ENCODE peak calls at places on chromosome 14, in five cellular contexts. A is NCI-H1694, M is SK-MEL-5, B is NCI-H460, F is NCI-H1048. R is an unnamed sample.

GRCh38 chr14:89378119-89378518 is 38.9 kb downstream of the FOXN3 start:
- DNase-seq in A (no peak), M (no peak), B (no peak), F (no peak), R (no peak)

GRCh38 chr14:71618716-71619115 is 313.5 kb upstream of the RGS6 start:
- DNase-seq in A (no peak), M (no peak), B (no peak), F (no peak), R (no peak)

GRCh38 chr14:51518681-51519080 is 133.0 kb upstream of the FRMD6 start:
- DNase-seq in A (no peak), M (no peak), B (no peak), F (no peak), R (no peak)

GRCh38 chr14:101250948-101251811 is 310.1 kb upstream of the DIO3 start:
- DNase-seq in A (no peak), M (no peak), B (no peak), F (no peak), R (no peak)

GRCh38 chr14:91985008-91985407 is 37.5 kb upstream of the FBLN5 start:
- DNase-seq in A (no peak), M (no peak), B (no peak), F (no peak), R (no peak)

GRCh38 chr14:68976160-68977067 is 2.7 kb downstream of the ACTN1 start:
- DNase-seq in A (no peak), M (no peak), B (no peak), F (no peak), R (no peak)

GRCh38 chr14:51006781-51007211 is 62.5 kb upstream of the PYGL start:
- DNase-seq in A (peak; percentile 65), M (peak; percentile 66), B (no peak), F (no peak), R (peak; percentile 56)

GRCh38 chr14:80521456-80521855 is 310.2 kb upstream of the DIO2 start:
- DNase-seq in A (no peak), M (no peak), B (no peak), F (no peak), R (no peak)

GRCh38 chr14:36818794-36819384 is 157.2 kb downstream of the PAX9 start:
- DNase-seq in A (no peak), M (no peak), B (no peak), F (no peak), R (no peak)

GRCh38 chr14:101457936-101458535 is 103.3 kb upstream of the DIO3 start:
- DNase-seq in A (no peak), M (no peak), B (no peak), F (no peak), R (peak; percentile 70)

GRCh38 chr14:36423430-36423829 is 96.6 kb downstream of the NKX2-1 start:
- DNase-seq in A (no peak), M (no peak), B (no peak), F (no peak), R (no peak)

GRCh38 chr14:50573862-50574261 is 13.9 kb downstream of the ATL1 start:
- DNase-seq in A (no peak), M (no peak), B (no peak), F (no peak), R (no peak)

GRCh38 chr14:70086685-70087379 is 101.9 kb downstream of the SLC8A3 start:
- DNase-seq in A (peak; percentile 81), M (peak; percentile 63), B (peak; percentile 38), F (no peak), R (peak; percentile 53)

GRCh38 chr14:22980672-22981089 is 1.7 kb downstream of the AJUBA start:
- DNase-seq in A (no peak), M (no peak), B (no peak), F (no peak), R (peak; percentile 84)

GRCh38 chr14:73269729-73270651 is 32.7 kb downstream of the PAPLN start:
- DNase-seq in A (no peak), M (no peak), B (no peak), F (no peak), R (no peak)

GRCh38 chr14:75217508-75218206 is 41.2 kb upstream of the TMED10 start:
- DNase-seq in A (no peak), M (no peak), B (no peak), F (no peak), R (no peak)

GRCh38 chr14:89251066-89251465 is 166.0 kb downstream of the FOXN3 start:
- DNase-seq in A (no peak), M (no peak), B (no peak), F (no peak), R (no peak)

GRCh38 chr14:28321475-28322244 is 444.9 kb upstream of the FOXG1 start:
- DNase-seq in A (no peak), M (no peak), B (no peak), F (no peak), R (no peak)

GRCh38 chr14:55136868-55137785 is 8.1 kb downstream of the LGALS3 start:
- DNase-seq in A (no peak), M (peak; percentile 87), B (no peak), F (no peak), R (no peak)

GRCh38 chr14:30876692-30877091 is 2.3 kb downstream of the COCH start:
- DNase-seq in A (no peak), M (no peak), B (no peak), F (no peak), R (no peak)

GRCh38 chr14:104722938-104723650 is 935 bp upstream of the ADSS1 start:
- DNase-seq in A (no peak), M (no peak), B (no peak), F (no peak), R (peak; percentile 64)

GRCh38 chr14:44979740-44980346 is 17.9 kb downstream of the TOGARAM1 start:
- DNase-seq in A (no peak), M (no peak), B (no peak), F (no peak), R (no peak)

GRCh38 chr14:101704140-101704539 is 57.4 kb upstream of the PPP2R5C start:
- DNase-seq in A (no peak), M (no peak), B (no peak), F (no peak), R (no peak)

GRCh38 chr14:99320105-99320572 is 48.1 kb upstream of the BCL11B start:
- DNase-seq in A (peak; percentile 96), M (peak; percentile 68), B (peak; percentile 56), F (peak; percentile 18), R (peak; percentile 86)

GRCh38 chr14:83706555-83706954 is 1823.4 kb upstream of the FLRT2 start:
- DNase-seq in A (peak; percentile 96), M (no peak), B (no peak), F (no peak), R (no peak)

GRCh38 chr14:100542619-100543205 is 44.5 kb downstream of the BEGAIN start:
- DNase-seq in A (no peak), M (no peak), B (no peak), F (no peak), R (no peak)

GRCh38 chr14:53011053-53011462 is 60.2 kb upstream of the FERMT2 start:
- DNase-seq in A (no peak), M (peak; percentile 6), B (peak; percentile 51), F (no peak), R (peak; percentile 50)

GRCh38 chr14:59046746-59047145 is 141.7 kb upstream of the DAAM1 start:
- DNase-seq in A (no peak), M (no peak), B (no peak), F (no peak), R (no peak)

GRCh38 chr14:23061995-23062394 is 4.7 kb upstream of the CDH24 start:
- DNase-seq in A (no peak), M (peak; percentile 51), B (peak; percentile 67), F (no peak), R (no peak)

GRCh38 chr14:60925286-60925685 is 55.6 kb downstream of the TRMT5 start:
- DNase-seq in A (no peak), M (no peak), B (no peak), F (no peak), R (no peak)

GRCh38 chr14:95220663-95221231 is 63.4 kb upstream of the DICER1 start:
- DNase-seq in A (no peak), M (no peak), B (no peak), F (no peak), R (no peak)

GRCh38 chr14:73245401-73246325 is 8.4 kb downstream of the PAPLN start:
- DNase-seq in A (no peak), M (no peak), B (no peak), F (no peak), R (no peak)

GRCh38 chr14:32513571-32514009 is 184.5 kb downstream of the AKAP6 start:
- DNase-seq in A (peak; percentile 23), M (peak; percentile 53), B (no peak), F (no peak), R (no peak)